ENCODE peak calls at places on chromosome 17, in nine cellular contexts. Z is activated T-helper 1 cell treated with anti-CD3 and anti-CD28 coated beads, Interleukin-12 subunit alpha, Interleukin-12 subunit beta, Interleukin-2, Interleukin-4 antibody, amounts not matched to agents 30 ng/mL and 10 ng/mL and 1 ng/mL, durations not matched to agents 14 hours and 24 hours and 36 hours; E is HEK293T; J is progenitor cell of endocrine pancreas; Y is activated CD8-positive, alpha-beta memory T cell treated with anti-CD3 and anti-CD28 coated beads for 48 hours; F is epithelial cell of esophagus; W is NCI-H1436; Q is SK-N-DZ; I is neural progenitor cell. M is an unnamed sample.

GRCh38 chr17:73255671-73256181 is 6.0 kb downstream of the CPSF4L start:
- DNase-seq in Z (peak; percentile 22), E (peak; percentile 78), J (peak; percentile 56), Y (no peak), F (peak; percentile 59), W (peak; percentile 64), Q (peak; percentile 93), I (peak; percentile 78), M (peak; percentile 31)

GRCh38 chr17:74274703-74275340 is 788 bp downstream of the DNAI2 start:
- DNase-seq in Z (no peak), E (no peak), J (no peak), Y (no peak), F (no peak), W (peak; percentile 44), Q (no peak), I (no peak), M (peak; percentile 26)

GRCh38 chr17:45702666-45703266 is 81.4 kb upstream of the CRHR1 start:
- DNase-seq in Z (no peak), E (peak; percentile 22), J (no peak), Y (no peak), F (peak; percentile 56), W (no peak), Q (no peak), I (peak; percentile 79), M (no peak)

GRCh38 chr17:63512896-63513644 is 10.1 kb upstream of the KCNH6 start:
- DNase-seq in Z (no peak), E (no peak), J (no peak), Y (no peak), F (no peak), W (no peak), Q (no peak), I (no peak), M (peak; percentile 7)

GRCh38 chr17:68578236-68578635 is 22.9 kb downstream of the FAM20A start:
- DNase-seq in Z (no peak), E (no peak), J (no peak), Y (no peak), F (no peak), W (no peak), Q (no peak), I (no peak), M (no peak)

GRCh38 chr17:66713533-66714042 is 121.3 kb upstream of the CACNG5 start:
- DNase-seq in Z (peak; percentile 9), E (no peak), J (no peak), Y (peak; percentile 23), F (no peak), W (no peak), Q (no peak), I (no peak), M (no peak)

GRCh38 chr17:49916854-49917515 is 52.0 kb upstream of the DLX4 start:
- DNase-seq in Z (no peak), E (no peak), J (no peak), Y (no peak), F (no peak), W (no peak), Q (no peak), I (no peak), M (no peak)

GRCh38 chr17:33452797-33453196 is 159.7 kb upstream of the ASIC2 start:
- DNase-seq in Z (no peak), E (no peak), J (no peak), Y (no peak), F (no peak), W (no peak), Q (no peak), I (no peak), M (no peak)

GRCh38 chr17:61510991-61511390 is 58.8 kb downstream of the TBX4 start:
- DNase-seq in Z (no peak), E (no peak), J (no peak), Y (no peak), F (no peak), W (no peak), Q (no peak), I (no peak), M (no peak)

M was measured in DMS153.